ENCODE peak calls at places on chromosome 21, in eight cellular contexts. H is CD8-positive, alpha-beta T cell; W is NCI-H345; I is thyroid gland; F is RPMI7951; M is HTR-8/SVneo; T is stimulated activated naive CD4-positive, alpha-beta T cell; X is HT-29. B is an unnamed sample.

GRCh38 chr21:31531967-31532366 is 127.5 kb upstream of the SOD1 start:
- DNase-seq in F (no peak), H (no peak), I (no peak), X (no peak), T (no peak), M (no peak), W (peak), B (no peak)

GRCh38 chr21:40622531-40622930 is 224.4 kb downstream of the DSCAM start:
- DNase-seq in W (no peak), T (no peak), I (no peak), X (no peak), H (no peak), F (no peak), M (no peak), B (no peak)

GRCh38 chr21:38622827-38623209 is 124.5 kb upstream of the ERG start:
- DNase-seq in F (no peak), W (no peak), I (no peak), H (no peak), X (no peak), M (no peak), T (no peak), B (no peak)

GRCh38 chr21:44391345-44392091 is 38.1 kb downstream of the TRPM2 start:
- DNase-seq in I (peak), X (no peak), M (no peak), H (peak), F (peak), T (no peak), W (no peak), B (no peak)

GRCh38 chr21:29436143-29436542 is 137.4 kb downstream of the BACH1 start:
- DNase-seq in M (no peak), I (no peak), W (no peak), X (no peak), F (no peak), T (peak), H (peak), B (no peak)

GRCh38 chr21:36079010-36079649 is 9.3 kb downstream of the CBR1 start:
- DNase-seq in M (no peak), I (no peak), X (no peak), H (no peak), F (peak), T (no peak), W (no peak), B (no peak)

GRCh38 chr21:36454706-36455105 is 25.2 kb downstream of the CLDN14 start:
- DNase-seq in F (no peak), H (no peak), T (no peak), W (no peak), M (no peak), X (no peak), I (no peak), B (no peak)

GRCh38 chr21:45539796-45540600 is 2.2 kb downstream of the SLC19A1 start:
- DNase-seq in F (no peak), X (no peak), T (no peak), I (peak), M (no peak), H (no peak), W (no peak), B (no peak)

GRCh38 chr21:25818156-25818950 is 83.6 kb downstream of the GABPA start:
- DNase-seq in M (no peak), W (no peak), H (no peak), I (no peak), F (no peak), X (no peak), T (no peak), B (peak)

GRCh38 chr21:33281101-33281652 is 15.0 kb downstream of the IL10RB start:
- DNase-seq in W (no peak), T (no peak), M (no peak), I (no peak), H (no peak), X (no peak), F (no peak), B (peak)

GRCh38 chr21:44329086-44329889 is 9.9 kb downstream of the CFAP410 start:
- DNase-seq in X (peak), W (peak), M (no peak), I (peak), F (no peak), H (no peak), T (no peak), B (peak)

GRCh38 chr21:28614816-28615215 is 377.9 kb downstream of the LTN1 start:
- DNase-seq in M (no peak), H (no peak), I (no peak), T (no peak), X (no peak), F (no peak), W (no peak), B (no peak)

GRCh38 chr21:46639489-46640386 is 4.3 kb downstream of the PRMT2 start:
- DNase-seq in F (no peak), I (no peak), T (no peak), M (peak), W (no peak), X (peak), H (no peak), B (no peak)